ENCODE peak calls at places on chromosome 18, in six cellular contexts. One of them, this sample, is unnamed.

GRCh38 chr18:774811-775210 is 37.2 kb downstream of the YES1 start:
- DNase-seq in 8988T: no peak
- DNase-seq in dermis microvascular lymphatic vessel endothelial cell: no peak
- DNase-seq in mesothelial cell of epicardium: no peak
- DNase-seq in amniotic stem cell: no peak
- DNase-seq in epithelial cell of esophagus: no peak
- DNase-seq in this sample: no peak

GRCh38 chr18:79611040-79611681 is 68.4 kb upstream of the CTDP1 start:
- DNase-seq in 8988T: no peak
- DNase-seq in dermis microvascular lymphatic vessel endothelial cell: peak
- DNase-seq in mesothelial cell of epicardium: no peak
- DNase-seq in amniotic stem cell: no peak
- DNase-seq in epithelial cell of esophagus: peak
- DNase-seq in this sample: no peak

GRCh38 chr18:57803119-57803969 is at the start of gene ATP8B1:
- DNase-seq in 8988T: peak
- DNase-seq in dermis microvascular lymphatic vessel endothelial cell: peak
- DNase-seq in mesothelial cell of epicardium: peak
- DNase-seq in amniotic stem cell: peak
- DNase-seq in epithelial cell of esophagus: peak
- DNase-seq in this sample: peak

GRCh38 chr18:58590231-58590630 is 38.7 kb downstream of the ALPK2 start:
- DNase-seq in 8988T: no peak
- DNase-seq in dermis microvascular lymphatic vessel endothelial cell: peak
- DNase-seq in mesothelial cell of epicardium: no peak
- DNase-seq in amniotic stem cell: peak
- DNase-seq in epithelial cell of esophagus: no peak
- DNase-seq in this sample: no peak

GRCh38 chr18:76795981-76796380 is 26.4 kb upstream of the ZNF236 start:
- DNase-seq in 8988T: no peak
- DNase-seq in dermis microvascular lymphatic vessel endothelial cell: no peak
- DNase-seq in mesothelial cell of epicardium: no peak
- DNase-seq in amniotic stem cell: no peak
- DNase-seq in epithelial cell of esophagus: no peak
- DNase-seq in this sample: no peak

GRCh38 chr18:12307871-12308385 is at the start of gene TUBB6:
- DNase-seq in 8988T: peak
- DNase-seq in dermis microvascular lymphatic vessel endothelial cell: peak
- DNase-seq in mesothelial cell of epicardium: peak
- DNase-seq in amniotic stem cell: peak
- DNase-seq in epithelial cell of esophagus: peak
- DNase-seq in this sample: peak

GRCh38 chr18:79828258-79828657 is 30.5 kb downstream of the KCNG2 start:
- DNase-seq in 8988T: no peak
- DNase-seq in dermis microvascular lymphatic vessel endothelial cell: no peak
- DNase-seq in mesothelial cell of epicardium: no peak
- DNase-seq in amniotic stem cell: no peak
- DNase-seq in epithelial cell of esophagus: no peak
- DNase-seq in this sample: no peak

GRCh38 chr18:79639072-79639829 is 40.4 kb upstream of the CTDP1 start:
- DNase-seq in 8988T: no peak
- DNase-seq in dermis microvascular lymphatic vessel endothelial cell: no peak
- DNase-seq in mesothelial cell of epicardium: no peak
- DNase-seq in amniotic stem cell: no peak
- DNase-seq in epithelial cell of esophagus: no peak
- DNase-seq in this sample: no peak

GRCh38 chr18:13688191-13689136 is 37.9 kb downstream of the FAM210A start:
- DNase-seq in 8988T: no peak
- DNase-seq in dermis microvascular lymphatic vessel endothelial cell: no peak
- DNase-seq in mesothelial cell of epicardium: no peak
- DNase-seq in amniotic stem cell: no peak
- DNase-seq in epithelial cell of esophagus: no peak
- DNase-seq in this sample: no peak

GRCh38 chr18:32683044-32683443 is 89.8 kb downstream of the KLHL14 start:
- DNase-seq in 8988T: no peak
- DNase-seq in dermis microvascular lymphatic vessel endothelial cell: no peak
- DNase-seq in mesothelial cell of epicardium: no peak
- DNase-seq in amniotic stem cell: no peak
- DNase-seq in epithelial cell of esophagus: no peak
- DNase-seq in this sample: no peak

GRCh38 chr18:76564117-76564516 is 69.1 kb upstream of the ZNF516 start:
- DNase-seq in 8988T: no peak
- DNase-seq in dermis microvascular lymphatic vessel endothelial cell: no peak
- DNase-seq in mesothelial cell of epicardium: no peak
- DNase-seq in amniotic stem cell: no peak
- DNase-seq in epithelial cell of esophagus: peak
- DNase-seq in this sample: no peak

GRCh38 chr18:8912348-8913057 is 190.0 kb upstream of the NDUFV2 start:
- DNase-seq in 8988T: no peak
- DNase-seq in dermis microvascular lymphatic vessel endothelial cell: no peak
- DNase-seq in mesothelial cell of epicardium: no peak
- DNase-seq in amniotic stem cell: no peak
- DNase-seq in epithelial cell of esophagus: peak
- DNase-seq in this sample: peak

GRCh38 chr18:13268035-13268700 is 49.6 kb downstream of the LDLRAD4 start:
- DNase-seq in 8988T: no peak
- DNase-seq in dermis microvascular lymphatic vessel endothelial cell: peak
- DNase-seq in mesothelial cell of epicardium: no peak
- DNase-seq in amniotic stem cell: no peak
- DNase-seq in epithelial cell of esophagus: no peak
- DNase-seq in this sample: no peak

GRCh38 chr18:43563780-43564179 is 286.5 kb upstream of the SYT4 start:
- DNase-seq in 8988T: no peak
- DNase-seq in dermis microvascular lymphatic vessel endothelial cell: peak
- DNase-seq in mesothelial cell of epicardium: no peak
- DNase-seq in amniotic stem cell: peak
- DNase-seq in epithelial cell of esophagus: peak
- DNase-seq in this sample: no peak

GRCh38 chr18:44584900-44585299 is 95.8 kb upstream of the SETBP1 start:
- DNase-seq in 8988T: no peak
- DNase-seq in dermis microvascular lymphatic vessel endothelial cell: no peak
- DNase-seq in mesothelial cell of epicardium: no peak
- DNase-seq in amniotic stem cell: no peak
- DNase-seq in epithelial cell of esophagus: peak
- DNase-seq in this sample: no peak

GRCh38 chr18:35491689-35492077 is 6.1 kb downstream of the INO80C start:
- DNase-seq in 8988T: no peak
- DNase-seq in dermis microvascular lymphatic vessel endothelial cell: peak
- DNase-seq in mesothelial cell of epicardium: no peak
- DNase-seq in amniotic stem cell: no peak
- DNase-seq in epithelial cell of esophagus: no peak
- DNase-seq in this sample: no peak

GRCh38 chr18:26293982-26294381 is 67.7 kb downstream of the TAF4B start:
- DNase-seq in 8988T: no peak
- DNase-seq in dermis microvascular lymphatic vessel endothelial cell: no peak
- DNase-seq in mesothelial cell of epicardium: no peak
- DNase-seq in amniotic stem cell: no peak
- DNase-seq in epithelial cell of esophagus: no peak
- DNase-seq in this sample: no peak

GRCh38 chr18:10715791-10716190 is 190.0 kb downstream of the NAPG start:
- DNase-seq in 8988T: no peak
- DNase-seq in dermis microvascular lymphatic vessel endothelial cell: peak
- DNase-seq in mesothelial cell of epicardium: no peak
- DNase-seq in amniotic stem cell: no peak
- DNase-seq in epithelial cell of esophagus: peak
- DNase-seq in this sample: no peak

GRCh38 chr18:3914116-3914515 is 464.1 kb downstream of the TGIF1 start:
- DNase-seq in 8988T: no peak
- DNase-seq in dermis microvascular lymphatic vessel endothelial cell: no peak
- DNase-seq in mesothelial cell of epicardium: no peak
- DNase-seq in amniotic stem cell: no peak
- DNase-seq in epithelial cell of esophagus: no peak
- DNase-seq in this sample: no peak

GRCh38 chr18:79455261-79455660 is 59.5 kb downstream of the NFATC1 start:
- DNase-seq in 8988T: no peak
- DNase-seq in dermis microvascular lymphatic vessel endothelial cell: no peak
- DNase-seq in mesothelial cell of epicardium: no peak
- DNase-seq in amniotic stem cell: no peak
- DNase-seq in epithelial cell of esophagus: no peak
- DNase-seq in this sample: no peak

GRCh38 chr18:67362906-67363305 is 153.6 kb downstream of the DSEL start:
- DNase-seq in 8988T: no peak
- DNase-seq in dermis microvascular lymphatic vessel endothelial cell: no peak
- DNase-seq in mesothelial cell of epicardium: no peak
- DNase-seq in amniotic stem cell: no peak
- DNase-seq in epithelial cell of esophagus: no peak
- DNase-seq in this sample: no peak

GRCh38 chr18:25166113-25166512 is 185.9 kb downstream of the ZNF521 start:
- DNase-seq in 8988T: no peak
- DNase-seq in dermis microvascular lymphatic vessel endothelial cell: no peak
- DNase-seq in mesothelial cell of epicardium: no peak
- DNase-seq in amniotic stem cell: no peak
- DNase-seq in epithelial cell of esophagus: no peak
- DNase-seq in this sample: no peak

This sample was measured in B cell.